ENCODE peak calls at places on chromosomes 7 and 10, in four cellular contexts. K is NCI-H146; U is activated naive CD4-positive, alpha-beta T cell treated with anti-CD3 and anti-CD28 coated beads for 36 hours; V is activated CD8-positive, alpha-beta memory T cell treated with anti-CD3 and anti-CD28 coated beads for 1 hour. L is an unnamed sample.

GRCh38 chr7:26183545-26184282 is 16.8 kb downstream of the HNRNPA2B1 start:
- DNase-seq in K (no peak), U (no peak), V (no peak), L (no peak)

GRCh38 chr7:26291699-26292538 is at the start of gene SNX10:
- DNase-seq in K (peak), U (peak), V (peak), L (peak)

GRCh38 chr7:1117321-1117928 is 29.5 kb downstream of the GPER1 start:
- DNase-seq in K (no peak), U (no peak), V (no peak), L (no peak)

GRCh38 chr7:19118896-19119301 is 1.5 kb upstream of the TWIST1 start:
- DNase-seq in K (no peak), U (no peak), V (no peak), L (no peak)

GRCh38 chr10:44317856-44318255 is 67.0 kb downstream of the CXCL12 start:
- DNase-seq in K (no peak), U (no peak), V (no peak), L (no peak)

GRCh38 chr10:35643151-35643975 is 1.3 kb upstream of the FZD8 start:
- DNase-seq in K (peak), U (no peak), V (no peak), L (no peak)

GRCh38 chr10:78847486-78847885 is 221.3 kb upstream of the ZMIZ1 start:
- DNase-seq in K (no peak), U (no peak), V (no peak), L (no peak)

GRCh38 chr7:50540785-50541579 is 24.2 kb downstream of the DDC start:
- DNase-seq in K (no peak), U (no peak), V (no peak), L (no peak)

GRCh38 chr10:16909961-16910794 is 93.0 kb upstream of the RSU1 start:
- DNase-seq in K (no peak), U (no peak), V (no peak), L (no peak)

GRCh38 chr10:103276941-103277712 is at the start of gene INA:
- DNase-seq in K (peak), U (peak), V (no peak), L (no peak)

GRCh38 chr7:64879097-64879730 is 23.9 kb upstream of the ZNF273 start:
- DNase-seq in K (no peak), U (no peak), V (no peak), L (no peak)

GRCh38 chr7:22670422-22670815 is 56.6 kb upstream of the IL6 start:
- DNase-seq in K (no peak), U (no peak), V (no peak), L (no peak)

GRCh38 chr7:46613116-46613515 is 692.0 kb upstream of the IGFBP3 start:
- DNase-seq in K (no peak), U (no peak), V (no peak), L (no peak)

GRCh38 chr7:115516341-115516740 is 514.2 kb downstream of the TFEC start:
- DNase-seq in K (no peak), U (no peak), V (no peak), L (no peak)

GRCh38 chr10:29067628-29068027 is 221.2 kb upstream of the LYZL1 start:
- DNase-seq in K (no peak), U (no peak), V (no peak), L (no peak)

GRCh38 chr10:89683911-89684310 is 17.5 kb upstream of the KIF20B start:
- DNase-seq in K (peak), U (no peak), V (no peak), L (no peak)

GRCh38 chr10:70315276-70315675 is 31.5 kb upstream of the NPFFR1 start:
- DNase-seq in K (no peak), U (no peak), V (no peak), L (no peak)

GRCh38 chr7:29878081-29878688 is 71.9 kb downstream of the WIPF3 start:
- DNase-seq in K (peak), U (peak), V (peak), L (peak)

GRCh38 chr7:71216211-71216610 is 84.3 kb downstream of the GALNT17 start:
- DNase-seq in K (no peak), U (no peak), V (no peak), L (no peak)

GRCh38 chr10:67772894-67773511 is 65.0 kb downstream of the DNAJC12 start:
- DNase-seq in K (no peak), U (no peak), V (no peak), L (no peak)

GRCh38 chr7:120996333-120996982 is 7.9 kb downstream of the CPED1 start:
- DNase-seq in K (no peak), U (peak), V (no peak), L (peak)

GRCh38 chr10:132856869-132857524 is 71.0 kb upstream of the NKX6-2 start:
- DNase-seq in K (no peak), U (no peak), V (no peak), L (no peak)

L was measured in effector memory CD8-positive, alpha-beta T cell.